ENCODE peak calls at places on chromosomes 5 and 9, in four cellular contexts. S is fibroblast of pulmonary artery, X is GM20000, R is Calu3. O is an unnamed sample.

GRCh38 chr5:86665984-86666760 is 48.4 kb downstream of the COX7C start:
- DNase-seq in S (no peak), X (no peak), R (no peak), O (no peak)

GRCh38 chr9:133782157-133783130 is 44.3 kb upstream of the SARDH start:
- DNase-seq in S (peak), X (peak), R (peak), O (peak)

GRCh38 chr5:38500861-38501260 is 55.6 kb downstream of the LIFR start:
- DNase-seq in S (peak), X (no peak), R (no peak), O (no peak)

GRCh38 chr5:73552642-73553041 is 12.8 kb downstream of the ANKRA2 start:
- DNase-seq in S (no peak), X (no peak), R (no peak), O (no peak)

GRCh38 chr5:167049043-167049663 is 1242.3 kb upstream of the WWC1 start:
- DNase-seq in S (peak), X (peak), R (peak), O (no peak)

GRCh38 chr9:37382982-37383357 is 39.5 kb upstream of the GRHPR start:
- DNase-seq in S (no peak), X (no peak), R (no peak), O (no peak)

GRCh38 chr5:95884511-95884910 is 62.0 kb upstream of the GLRX start:
- DNase-seq in S (no peak), X (no peak), R (no peak), O (no peak)

GRCh38 chr5:150846651-150847333 is 471 bp downstream of the IRGM start:
- DNase-seq in S (peak), X (peak), R (peak), O (peak)

GRCh38 chr5:95936812-95937397 is 24.7 kb downstream of the ELL2 start:
- DNase-seq in S (no peak), X (no peak), R (no peak), O (no peak)

GRCh38 chr5:130571076-130571475 is 594.0 kb downstream of the HINT1 start:
- DNase-seq in S (peak), X (no peak), R (no peak), O (no peak)

GRCh38 chr9:91178281-91179236 is 183.2 kb downstream of the AUH start:
- DNase-seq in S (no peak), X (no peak), R (no peak), O (no peak)

GRCh38 chr5:61229416-61229815 is 67.1 kb upstream of the SMIM15 start:
- DNase-seq in S (no peak), X (no peak), R (no peak), O (no peak)

GRCh38 chr9:92632641-92633040 is 37.3 kb downstream of the IPPK start:
- DNase-seq in S (no peak), X (no peak), R (no peak), O (no peak)

GRCh38 chr5:122907238-122907637 is 61.8 kb downstream of the SNX24 start:
- DNase-seq in S (peak), X (no peak), R (no peak), O (no peak)

GRCh38 chr9:22238809-22239684 is 207.6 kb upstream of the DMRTA1 start:
- DNase-seq in S (peak), X (peak), R (no peak), O (no peak)

GRCh38 chr9:109074236-109074889 is 45.4 kb downstream of the TMEM245 start:
- DNase-seq in S (no peak), X (no peak), R (no peak), O (no peak)

GRCh38 chr5:61279725-61280124 is 52.3 kb upstream of the ZSWIM6 start:
- DNase-seq in S (no peak), X (no peak), R (no peak), O (no peak)

GRCh38 chr5:161152415-161152814 is 300.4 kb upstream of the ATP10B start:
- DNase-seq in S (no peak), X (no peak), R (no peak), O (no peak)

GRCh38 chr9:19754921-19755320 is 33.9 kb downstream of the SLC24A2 start:
- DNase-seq in S (no peak), X (no peak), R (no peak), O (no peak)

GRCh38 chr9:114072181-114073140 is 5.6 kb downstream of the AMBP start:
- DNase-seq in S (peak), X (no peak), R (no peak), O (no peak)

GRCh38 chr9:76571288-76572204 is 112.6 kb downstream of the GCNT1 start:
- DNase-seq in S (peak), X (peak), R (no peak), O (no peak)

GRCh38 chr5:40801771-40802562 is 3.8 kb upstream of the PRKAA1 start:
- DNase-seq in S (no peak), X (no peak), R (no peak), O (no peak)

GRCh38 chr9:1044643-1045042 is 5.5 kb upstream of the DMRT2 start:
- DNase-seq in S (no peak), X (no peak), R (no peak), O (no peak)

GRCh38 chr9:83431470-83432060 is 106.6 kb downstream of the FRMD3 start:
- DNase-seq in S (no peak), X (no peak), R (peak), O (no peak)

GRCh38 chr5:81852277-81853004 is 101.5 kb upstream of the SSBP2 start:
- DNase-seq in S (no peak), X (peak), R (no peak), O (no peak)

GRCh38 chr9:20178197-20178596 is 389.4 kb upstream of the SLC24A2 start:
- DNase-seq in S (no peak), X (no peak), R (no peak), O (no peak)

GRCh38 chr5:71681282-71681681 is 37.8 kb upstream of the CARTPT start:
- DNase-seq in S (peak), X (no peak), R (no peak), O (no peak)

GRCh38 chr5:71684309-71684708 is 34.8 kb upstream of the CARTPT start:
- DNase-seq in S (no peak), X (no peak), R (no peak), O (no peak)

GRCh38 chr5:71680510-71680909 is 38.6 kb upstream of the CARTPT start:
- DNase-seq in S (no peak), X (no peak), R (no peak), O (no peak)

GRCh38 chr5:71677977-71678376 is 41.1 kb upstream of the CARTPT start:
- DNase-seq in S (no peak), X (no peak), R (no peak), O (no peak)

DNA sequence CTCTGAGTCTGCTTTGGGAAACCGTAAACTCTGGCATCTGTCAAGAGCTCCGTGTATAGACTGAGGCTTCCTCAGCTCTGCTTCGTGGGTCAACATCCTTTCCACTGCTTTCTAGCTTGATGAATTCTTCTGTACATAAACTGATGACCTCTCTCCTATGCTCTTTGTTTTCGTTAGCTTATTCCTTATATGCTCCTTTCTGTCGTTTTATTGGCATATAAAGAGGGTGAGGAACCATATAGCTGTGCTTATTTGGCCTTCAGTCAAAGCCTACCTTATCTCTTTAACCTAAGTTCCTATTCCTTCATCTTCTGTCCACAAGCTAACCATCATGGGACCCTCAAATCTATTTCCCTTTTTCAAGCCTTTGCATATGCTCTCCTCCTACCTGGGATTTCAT is 39.4 kb upstream of the CARTPT start:
- DNase-seq in S (no peak), X (no peak), R (no peak), O (no peak)
- TF ChIP-seq CTCF in S (no peak), X (no peak), R (no peak), O (no peak)

GRCh38 chr5:125199968-125200841 is 453.8 kb upstream of the ZNF608 start:
- DNase-seq in S (peak), X (peak), R (no peak), O (no peak)

GRCh38 chr5:125202353-125202752 is 455.9 kb upstream of the ZNF608 start:
- DNase-seq in S (no peak), X (no peak), R (no peak), O (no peak)

GRCh38 chr5:125205604-125206221 is 459.3 kb upstream of the ZNF608 start:
- DNase-seq in S (no peak), X (no peak), R (no peak), O (no peak)

GRCh38 chr5:125200842-125201373 is 454.5 kb upstream of the ZNF608 start:
- DNase-seq in S (no peak), X (no peak), R (no peak), O (no peak)

DNA sequence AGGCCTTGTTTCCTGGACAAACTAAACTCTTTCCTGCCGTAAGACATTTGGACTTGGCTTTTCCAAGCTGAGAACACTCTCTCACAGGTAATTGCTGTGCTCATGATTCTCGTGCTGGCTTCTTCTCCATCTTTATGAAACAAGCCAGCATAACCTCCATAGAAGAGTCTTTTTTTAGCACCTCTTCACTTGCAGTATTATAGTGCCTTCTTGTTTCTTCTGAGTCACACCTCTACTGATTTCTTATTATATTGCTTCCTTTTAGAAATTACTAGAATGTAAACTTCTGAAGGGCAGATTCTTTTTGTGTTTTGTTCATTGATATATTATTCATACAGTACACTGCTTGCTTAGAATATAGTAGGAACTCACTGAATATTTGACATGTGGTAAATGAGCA is 456.6 kb upstream of the ZNF608 start:
- DNase-seq in S (no peak), X (no peak), R (no peak), O (no peak)
- TF ChIP-seq CTCF in S (no peak), X (no peak), R (no peak), O (no peak)

GRCh38 chr9:135476561-135476960 is 3.0 kb upstream of the PPP1R26 start:
- DNase-seq in S (no peak), X (no peak), R (no peak), O (no peak)

GRCh38 chr9:135471751-135472640 is 7.6 kb upstream of the PPP1R26 start:
- DNase-seq in S (no peak), X (no peak), R (no peak), O (no peak)

GRCh38 chr9:135473972-135474543 is 5.5 kb upstream of the PPP1R26 start:
- DNase-seq in S (no peak), X (no peak), R (no peak), O (no peak)

GRCh38 chr9:135476981-135477380 is 2.6 kb upstream of the PPP1R26 start:
- DNase-seq in S (peak), X (no peak), R (no peak), O (no peak)

GRCh38 chr9:135474915-135475314 is 4.7 kb upstream of the PPP1R26 start:
- DNase-seq in S (peak), X (no peak), R (no peak), O (no peak)
- TF ChIP-seq CTCF in S (peak), X (peak), R (no peak), O (no peak)

GRCh38 chr5:177554474-177555111 is at the start of gene FAM193B:
- DNase-seq in S (peak), X (peak), R (peak), O (peak)
- TF ChIP-seq CTCF in S (peak), X (no peak), R (no peak), O (peak)

GRCh38 chr5:112472614-112473013 is 53.5 kb upstream of the EPB41L4A start:
- DNase-seq in S (no peak), X (no peak), R (no peak), O (no peak)
- TF ChIP-seq CTCF in S (no peak), X (no peak), R (no peak), O (no peak)